ENCODE peak calls at places on chromosomes 5 and 9, in eight cellular contexts. One of them, this sample, is unnamed.

GRCh38 chr5:87924451-87924850 is 344.2 kb downstream of the TMEM161B start:
- DNase-seq in OCI-LY7: no peak
- DNase-seq in nephron progenitor cell: no peak
- DNase-seq in mucosa of descending colon: peak; percentile 33
- DNase-seq in HFFc6: no peak
- DNase-seq in heart right ventricle: no peak
- DNase-seq in endothelial cell: no peak
- DNase-seq in psoas muscle: peak; percentile 50
- DNase-seq in this sample: no peak

GRCh38 chr9:22158275-22158674 is 149.2 kb upstream of the CDKN2B start:
- DNase-seq in OCI-LY7: no peak
- DNase-seq in nephron progenitor cell: no peak
- DNase-seq in mucosa of descending colon: no peak
- DNase-seq in HFFc6: no peak
- DNase-seq in heart right ventricle: no peak
- DNase-seq in endothelial cell: no peak
- DNase-seq in psoas muscle: no peak
- DNase-seq in this sample: no peak

GRCh38 chr5:81425569-81425968 is 31.6 kb upstream of the ACOT12 start:
- DNase-seq in OCI-LY7: peak; percentile 75
- DNase-seq in nephron progenitor cell: no peak
- DNase-seq in mucosa of descending colon: no peak
- DNase-seq in HFFc6: peak; percentile 47
- DNase-seq in heart right ventricle: no peak
- DNase-seq in endothelial cell: no peak
- DNase-seq in psoas muscle: no peak
- DNase-seq in this sample: peak; percentile 37

GRCh38 chr5:154363411-154363810 is 82.4 kb upstream of the SAP30L start:
- DNase-seq in OCI-LY7: no peak
- DNase-seq in nephron progenitor cell: no peak
- DNase-seq in mucosa of descending colon: no peak
- DNase-seq in HFFc6: no peak
- DNase-seq in heart right ventricle: no peak
- DNase-seq in endothelial cell: no peak
- DNase-seq in psoas muscle: no peak
- DNase-seq in this sample: no peak

GRCh38 chr5:64318175-64318574 is 152.5 kb downstream of the RNF180 start:
- DNase-seq in OCI-LY7: no peak
- DNase-seq in nephron progenitor cell: no peak
- DNase-seq in mucosa of descending colon: no peak
- DNase-seq in HFFc6: no peak
- DNase-seq in heart right ventricle: no peak
- DNase-seq in endothelial cell: no peak
- DNase-seq in psoas muscle: no peak
- DNase-seq in this sample: no peak

GRCh38 chr5:141094481-141095262 is at the start of gene PCDHB2:
- DNase-seq in OCI-LY7: no peak
- DNase-seq in nephron progenitor cell: peak; percentile 80
- DNase-seq in mucosa of descending colon: no peak
- DNase-seq in HFFc6: peak; percentile 69
- DNase-seq in heart right ventricle: peak; percentile 30
- DNase-seq in endothelial cell: peak; percentile 82
- DNase-seq in psoas muscle: peak; percentile 53
- DNase-seq in this sample: no peak

GRCh38 chr9:121772600-121773285 is 121.3 kb downstream of the DAB2IP start:
- DNase-seq in OCI-LY7: no peak
- DNase-seq in nephron progenitor cell: no peak
- DNase-seq in mucosa of descending colon: peak; percentile 47
- DNase-seq in HFFc6: no peak
- DNase-seq in heart right ventricle: peak; percentile 67
- DNase-seq in endothelial cell: no peak
- DNase-seq in psoas muscle: peak; percentile 96
- DNase-seq in this sample: no peak

GRCh38 chr9:134171316-134172197 is 7.2 kb upstream of the RNU6ATAC start:
- DNase-seq in OCI-LY7: no peak
- DNase-seq in nephron progenitor cell: no peak
- DNase-seq in mucosa of descending colon: no peak
- DNase-seq in HFFc6: peak; percentile 71
- DNase-seq in heart right ventricle: no peak
- DNase-seq in endothelial cell: no peak
- DNase-seq in psoas muscle: peak; percentile 62
- DNase-seq in this sample: no peak

DNA sequence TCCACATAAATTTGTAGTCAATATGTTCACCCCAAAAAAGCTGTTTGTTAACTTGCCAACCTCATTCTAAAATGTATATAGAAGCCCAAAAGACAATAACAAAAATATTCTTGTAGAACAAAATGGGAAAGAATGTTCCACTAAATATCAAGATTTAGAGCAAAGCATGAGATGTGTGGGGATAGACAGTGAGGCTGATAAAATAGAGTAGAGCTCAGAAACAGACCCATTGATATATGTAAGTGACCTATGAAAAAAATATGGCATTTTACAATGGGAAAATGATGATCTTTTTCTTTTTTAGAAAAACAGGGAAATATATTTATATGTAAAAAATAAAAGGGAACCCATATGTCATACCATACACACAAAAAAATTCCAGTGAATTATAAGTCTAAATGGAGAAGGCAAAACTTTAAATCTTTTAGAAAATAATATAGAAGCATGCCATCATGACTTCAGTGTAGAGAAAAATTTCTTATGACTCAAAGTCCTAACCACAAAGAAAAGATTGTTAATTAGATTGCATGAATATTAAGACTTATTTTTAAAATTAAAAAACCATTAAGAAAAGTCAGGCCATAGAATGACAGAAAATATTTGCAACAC is 6.6 kb upstream of the IFNB1 start:
- DNase-seq in OCI-LY7: no peak
- DNase-seq in nephron progenitor cell: no peak
- DNase-seq in mucosa of descending colon: no peak
- DNase-seq in HFFc6: no peak
- DNase-seq in heart right ventricle: no peak
- DNase-seq in endothelial cell: no peak
- DNase-seq in psoas muscle: no peak
- DNase-seq in this sample: no peak
- TF ChIP-seq CTCF in OCI-LY7: no peak
- TF ChIP-seq CTCF in nephron progenitor cell: no peak
- TF ChIP-seq CTCF in mucosa of descending colon: no peak
- TF ChIP-seq CTCF in HFFc6: no peak
- TF ChIP-seq CTCF in heart right ventricle: no peak
- TF ChIP-seq CTCF in endothelial cell: no peak
- TF ChIP-seq CTCF in psoas muscle: no peak
- TF ChIP-seq CTCF in this sample: no peak

DNA sequence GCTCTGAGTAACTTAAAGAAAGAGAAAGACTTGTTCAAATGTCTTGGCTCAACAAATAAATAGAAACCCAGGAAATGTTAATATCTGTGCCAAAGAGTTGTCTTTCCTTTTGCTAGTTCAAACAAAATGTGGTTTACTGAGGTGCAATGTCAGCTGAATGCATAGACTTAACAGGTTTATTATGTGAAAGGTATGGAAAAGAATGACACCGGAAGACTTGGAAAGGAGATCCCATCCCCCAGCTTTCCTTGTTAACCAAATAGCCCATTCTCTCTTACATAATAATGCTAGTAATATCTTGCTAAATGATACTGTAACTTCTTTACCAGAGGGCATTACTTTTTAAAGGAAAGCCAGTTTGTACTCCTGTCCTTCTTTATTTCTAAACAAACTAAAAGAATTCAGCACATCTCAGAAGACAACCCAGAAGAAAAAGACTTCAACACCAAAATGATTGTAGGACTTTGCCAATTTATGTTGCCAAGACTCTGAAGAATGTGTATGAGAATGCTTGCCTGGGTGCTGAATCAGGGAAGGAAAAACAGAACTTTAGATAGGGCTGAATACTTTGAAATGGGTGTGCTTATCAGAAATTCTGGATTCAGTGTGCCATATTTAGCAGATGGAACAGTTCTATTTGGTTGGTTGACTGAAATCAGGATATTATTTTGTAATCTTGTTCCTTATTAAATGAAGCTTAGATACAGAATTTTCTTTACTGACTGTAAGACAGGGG is 344.1 kb downstream of the TMEM38B start:
- DNase-seq in OCI-LY7: no peak
- DNase-seq in nephron progenitor cell: no peak
- DNase-seq in mucosa of descending colon: no peak
- DNase-seq in HFFc6: no peak
- DNase-seq in heart right ventricle: no peak
- DNase-seq in endothelial cell: no peak
- DNase-seq in psoas muscle: no peak
- DNase-seq in this sample: no peak
- TF ChIP-seq CTCF in OCI-LY7: no peak
- TF ChIP-seq CTCF in nephron progenitor cell: no peak
- TF ChIP-seq CTCF in mucosa of descending colon: no peak
- TF ChIP-seq CTCF in HFFc6: no peak
- TF ChIP-seq CTCF in heart right ventricle: no peak
- TF ChIP-seq CTCF in endothelial cell: no peak
- TF ChIP-seq CTCF in psoas muscle: no peak
- TF ChIP-seq CTCF in this sample: no peak

GRCh38 chr5:170273968-170274710 is 23.4 kb downstream of the LCP2 start:
- DNase-seq in OCI-LY7: peak; percentile 66
- DNase-seq in nephron progenitor cell: peak; percentile 31
- DNase-seq in mucosa of descending colon: no peak
- DNase-seq in HFFc6: no peak
- DNase-seq in heart right ventricle: no peak
- DNase-seq in endothelial cell: peak; percentile 31
- DNase-seq in psoas muscle: no peak
- DNase-seq in this sample: peak; percentile 41
- TF ChIP-seq CTCF in OCI-LY7: peak; percentile 73
- TF ChIP-seq CTCF in nephron progenitor cell: no peak
- TF ChIP-seq CTCF in mucosa of descending colon: no peak
- TF ChIP-seq CTCF in HFFc6: no peak
- TF ChIP-seq CTCF in heart right ventricle: peak; percentile 35
- TF ChIP-seq CTCF in endothelial cell: no peak
- TF ChIP-seq CTCF in psoas muscle: no peak
- TF ChIP-seq CTCF in this sample: peak; percentile 47

DNA sequence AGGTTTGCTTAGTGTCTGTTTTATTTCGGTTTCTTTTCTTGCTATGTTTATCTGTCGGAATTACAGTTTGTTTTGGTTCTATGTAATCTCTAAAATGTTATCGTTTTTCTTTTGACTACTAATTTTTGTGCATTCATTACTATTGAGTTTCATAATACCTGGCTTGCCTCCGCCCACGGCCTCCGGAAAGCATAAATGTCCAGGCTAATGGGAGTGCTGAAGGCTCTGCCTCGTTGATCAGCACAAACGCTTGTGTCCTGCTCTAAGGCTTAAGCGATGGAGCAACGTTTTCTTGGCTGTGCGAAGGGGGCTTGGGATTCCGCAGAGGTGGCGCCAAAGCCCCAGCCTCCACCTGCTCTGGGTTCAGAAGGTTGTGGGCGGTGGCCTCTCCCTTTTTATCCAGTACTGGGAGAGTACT is 19.8 kb downstream of the ANXA2R start:
- DNase-seq in OCI-LY7: peak; percentile 29
- DNase-seq in nephron progenitor cell: no peak
- DNase-seq in mucosa of descending colon: no peak
- DNase-seq in HFFc6: no peak
- DNase-seq in heart right ventricle: no peak
- DNase-seq in endothelial cell: peak; percentile 13
- DNase-seq in psoas muscle: no peak
- DNase-seq in this sample: no peak
- TF ChIP-seq CTCF in OCI-LY7: peak; percentile 46
- TF ChIP-seq CTCF in nephron progenitor cell: no peak
- TF ChIP-seq CTCF in mucosa of descending colon: no peak
- TF ChIP-seq CTCF in HFFc6: no peak
- TF ChIP-seq CTCF in heart right ventricle: no peak
- TF ChIP-seq CTCF in endothelial cell: peak; percentile 9
- TF ChIP-seq CTCF in psoas muscle: no peak
- TF ChIP-seq CTCF in this sample: no peak

GRCh38 chr9:123871781-123872180 is 58.1 kb downstream of the DENND1A start:
- DNase-seq in OCI-LY7: no peak
- DNase-seq in nephron progenitor cell: no peak
- DNase-seq in mucosa of descending colon: no peak
- DNase-seq in HFFc6: no peak
- DNase-seq in heart right ventricle: no peak
- DNase-seq in endothelial cell: no peak
- DNase-seq in psoas muscle: no peak
- DNase-seq in this sample: no peak
- TF ChIP-seq CTCF in OCI-LY7: no peak
- TF ChIP-seq CTCF in nephron progenitor cell: no peak
- TF ChIP-seq CTCF in mucosa of descending colon: no peak
- TF ChIP-seq CTCF in HFFc6: no peak
- TF ChIP-seq CTCF in heart right ventricle: no peak
- TF ChIP-seq CTCF in endothelial cell: no peak
- TF ChIP-seq CTCF in psoas muscle: peak; percentile 24
- TF ChIP-seq CTCF in this sample: no peak

DNA sequence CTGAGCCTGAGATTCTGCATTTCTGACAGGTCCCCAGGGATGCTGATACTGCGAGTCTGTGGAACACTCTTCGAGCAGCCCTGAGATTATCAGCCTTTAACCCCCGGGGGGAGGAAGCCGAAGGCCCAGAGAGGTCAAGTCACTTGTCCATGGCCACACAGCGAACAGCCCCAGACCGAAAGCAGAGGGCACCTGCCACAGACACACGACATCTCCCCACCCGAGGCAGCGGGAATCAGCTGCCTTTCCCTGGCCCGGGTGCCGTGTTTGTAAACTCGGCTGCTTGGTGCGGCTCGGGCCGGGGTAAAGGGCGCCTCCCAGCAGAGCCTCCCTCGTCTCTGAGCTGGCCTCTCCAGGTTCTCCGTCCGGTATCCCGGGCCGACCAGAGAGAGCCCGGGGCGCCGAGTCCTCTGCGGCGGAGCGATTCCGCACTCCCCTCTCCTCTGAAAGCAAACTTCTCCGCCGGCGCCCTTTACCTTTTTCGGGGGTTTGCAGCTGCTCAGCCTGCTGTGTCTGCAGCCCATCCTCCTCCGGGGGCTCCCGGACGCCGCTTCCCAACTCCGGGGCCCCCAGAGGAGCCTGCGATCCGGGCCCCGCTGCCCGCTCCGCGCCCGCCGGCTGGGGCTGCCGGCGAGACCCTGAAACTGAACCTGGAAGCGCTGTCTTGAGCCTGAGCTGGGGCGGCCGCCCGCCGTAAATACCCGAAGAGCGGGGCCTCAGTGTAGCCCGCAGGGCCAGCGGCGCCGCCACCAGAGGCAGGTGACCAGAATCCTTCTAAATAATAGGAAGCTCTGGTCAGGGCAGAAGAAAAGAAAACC is at the start of gene CCDC69:
- DNase-seq in OCI-LY7: peak; percentile 79
- DNase-seq in nephron progenitor cell: peak; percentile 80
- DNase-seq in mucosa of descending colon: peak; percentile 84
- DNase-seq in HFFc6: peak; percentile 48
- DNase-seq in heart right ventricle: peak; percentile 81
- DNase-seq in endothelial cell: peak; percentile 79
- DNase-seq in psoas muscle: peak; percentile 89
- DNase-seq in this sample: peak; percentile 85
- TF ChIP-seq CTCF in OCI-LY7: peak; percentile 40
- TF ChIP-seq CTCF in nephron progenitor cell: no peak
- TF ChIP-seq CTCF in mucosa of descending colon: no peak
- TF ChIP-seq CTCF in HFFc6: no peak
- TF ChIP-seq CTCF in heart right ventricle: peak; percentile 15
- TF ChIP-seq CTCF in endothelial cell: no peak
- TF ChIP-seq CTCF in psoas muscle: peak; percentile 26
- TF ChIP-seq CTCF in this sample: peak; percentile 24